ENCODE peak calls at places on chromosomes 2 and 18, in eight cellular contexts. One of them, this sample, is unnamed. For H3K4me1, the result is how much of the 10 kb centered on the place peaks cover.

GRCh38 chr2:180761224-180761623 is 219.2 kb upstream of the UBE2E3 start:
- DNase-seq in right atrium auricular region: no peak
- DNase-seq in left ventricle myocardium inferior: no peak
- DNase-seq in Panc1: no peak
- DNase-seq in H9: no peak
- DNase-seq in HCT116: peak
- DNase-seq in adrenal gland: no peak
- DNase-seq in cardiac muscle cell: peak
- DNase-seq in this sample: no peak

GRCh38 chr18:2968559-2968958 is 44.4 kb downstream of the LPIN2 start:
- DNase-seq in right atrium auricular region: no peak
- DNase-seq in left ventricle myocardium inferior: no peak
- DNase-seq in Panc1: no peak
- DNase-seq in H9: no peak
- DNase-seq in HCT116: no peak
- DNase-seq in adrenal gland: no peak
- DNase-seq in cardiac muscle cell: no peak
- DNase-seq in this sample: no peak

GRCh38 chr2:191885103-191885502 is 38.2 kb upstream of the CAVIN2 start:
- DNase-seq in right atrium auricular region: no peak
- DNase-seq in left ventricle myocardium inferior: no peak
- DNase-seq in Panc1: no peak
- DNase-seq in H9: no peak
- DNase-seq in HCT116: no peak
- DNase-seq in adrenal gland: no peak
- DNase-seq in cardiac muscle cell: no peak
- DNase-seq in this sample: no peak

GRCh38 chr2:219886615-219887014 is 259.2 kb downstream of the SLC4A3 start:
- DNase-seq in right atrium auricular region: no peak
- DNase-seq in left ventricle myocardium inferior: no peak
- DNase-seq in Panc1: no peak
- DNase-seq in H9: peak
- DNase-seq in HCT116: no peak
- DNase-seq in adrenal gland: no peak
- DNase-seq in cardiac muscle cell: peak
- DNase-seq in this sample: no peak

GRCh38 chr2:168212866-168213265 is 34.5 kb downstream of the STK39 start:
- DNase-seq in right atrium auricular region: no peak
- DNase-seq in left ventricle myocardium inferior: no peak
- DNase-seq in Panc1: no peak
- DNase-seq in H9: no peak
- DNase-seq in HCT116: no peak
- DNase-seq in adrenal gland: no peak
- DNase-seq in cardiac muscle cell: no peak
- DNase-seq in this sample: no peak

GRCh38 chr2:20091305-20091991 is 40.0 kb upstream of the LAPTM4A start:
- DNase-seq in right atrium auricular region: peak
- DNase-seq in left ventricle myocardium inferior: peak
- DNase-seq in Panc1: no peak
- DNase-seq in H9: no peak
- DNase-seq in HCT116: no peak
- DNase-seq in adrenal gland: no peak
- DNase-seq in cardiac muscle cell: peak
- DNase-seq in this sample: no peak

GRCh38 chr18:12409466-12409865 is 1.7 kb downstream of the PRELID3A start:
- DNase-seq in right atrium auricular region: no peak
- DNase-seq in left ventricle myocardium inferior: no peak
- DNase-seq in Panc1: no peak
- DNase-seq in H9: no peak
- DNase-seq in HCT116: no peak
- DNase-seq in adrenal gland: no peak
- DNase-seq in cardiac muscle cell: no peak
- DNase-seq in this sample: no peak

GRCh38 chr2:152369176-152369860 is 34.3 kb downstream of the FMNL2 start:
- DNase-seq in right atrium auricular region: no peak
- DNase-seq in left ventricle myocardium inferior: no peak
- DNase-seq in Panc1: no peak
- DNase-seq in H9: no peak
- DNase-seq in HCT116: no peak
- DNase-seq in adrenal gland: no peak
- DNase-seq in cardiac muscle cell: peak
- DNase-seq in this sample: no peak

GRCh38 chr2:65666156-65666725 is 233.8 kb upstream of the SPRED2 start:
- DNase-seq in right atrium auricular region: no peak
- DNase-seq in left ventricle myocardium inferior: no peak
- DNase-seq in Panc1: no peak
- DNase-seq in H9: no peak
- DNase-seq in HCT116: no peak
- DNase-seq in adrenal gland: no peak
- DNase-seq in cardiac muscle cell: peak
- DNase-seq in this sample: no peak

GRCh38 chr2:177733322-177733855 is 339.2 kb downstream of the PDE11A start:
- DNase-seq in right atrium auricular region: no peak
- DNase-seq in left ventricle myocardium inferior: no peak
- DNase-seq in Panc1: no peak
- DNase-seq in H9: no peak
- DNase-seq in HCT116: no peak
- DNase-seq in adrenal gland: no peak
- DNase-seq in cardiac muscle cell: no peak
- DNase-seq in this sample: no peak

GRCh38 chr2:71581015-71581414 is 127.7 kb downstream of the DYSF start:
- DNase-seq in right atrium auricular region: peak
- DNase-seq in left ventricle myocardium inferior: peak
- DNase-seq in Panc1: no peak
- DNase-seq in H9: no peak
- DNase-seq in HCT116: no peak
- DNase-seq in adrenal gland: no peak
- DNase-seq in cardiac muscle cell: peak
- DNase-seq in this sample: no peak

GRCh38 chr2:131673400-131674173 is 145.9 kb downstream of the CCDC74A start:
- DNase-seq in right atrium auricular region: peak
- DNase-seq in left ventricle myocardium inferior: peak
- DNase-seq in Panc1: no peak
- DNase-seq in H9: peak
- DNase-seq in HCT116: peak
- DNase-seq in adrenal gland: peak
- DNase-seq in cardiac muscle cell: peak
- DNase-seq in this sample: peak

GRCh38 chr18:78783564-78783960 is 196.1 kb upstream of the SALL3 start:
- DNase-seq in right atrium auricular region: no peak
- DNase-seq in left ventricle myocardium inferior: no peak
- DNase-seq in Panc1: no peak
- DNase-seq in H9: no peak
- DNase-seq in HCT116: no peak
- DNase-seq in adrenal gland: no peak
- DNase-seq in cardiac muscle cell: no peak
- DNase-seq in this sample: no peak

GRCh38 chr2:174777334-174777733 is 13.1 kb upstream of the CHRNA1 start:
- DNase-seq in right atrium auricular region: no peak
- DNase-seq in left ventricle myocardium inferior: no peak
- DNase-seq in Panc1: no peak
- DNase-seq in H9: no peak
- DNase-seq in HCT116: no peak
- DNase-seq in adrenal gland: no peak
- DNase-seq in cardiac muscle cell: no peak
- DNase-seq in this sample: no peak

GRCh38 chr2:207285451-207285771 is 119.7 kb upstream of the KLF7 start:
- DNase-seq in right atrium auricular region: no peak
- DNase-seq in left ventricle myocardium inferior: no peak
- DNase-seq in Panc1: no peak
- DNase-seq in H9: no peak
- DNase-seq in HCT116: no peak
- DNase-seq in adrenal gland: no peak
- DNase-seq in cardiac muscle cell: no peak
- DNase-seq in this sample: no peak

GRCh38 chr2:207283356-207283755 is 117.6 kb upstream of the KLF7 start:
- DNase-seq in right atrium auricular region: peak
- DNase-seq in left ventricle myocardium inferior: peak
- DNase-seq in Panc1: no peak
- DNase-seq in H9: no peak
- DNase-seq in HCT116: no peak
- DNase-seq in adrenal gland: peak
- DNase-seq in cardiac muscle cell: peak
- DNase-seq in this sample: no peak

GRCh38 chr2:207286106-207286505 is 120.4 kb upstream of the KLF7 start:
- DNase-seq in right atrium auricular region: no peak
- DNase-seq in left ventricle myocardium inferior: no peak
- DNase-seq in Panc1: no peak
- DNase-seq in H9: no peak
- DNase-seq in HCT116: no peak
- DNase-seq in adrenal gland: no peak
- DNase-seq in cardiac muscle cell: no peak
- DNase-seq in this sample: no peak

GRCh38 chr2:207282916-207283315 is 117.2 kb upstream of the KLF7 start:
- DNase-seq in right atrium auricular region: no peak
- DNase-seq in left ventricle myocardium inferior: no peak
- DNase-seq in Panc1: no peak
- DNase-seq in H9: no peak
- DNase-seq in HCT116: no peak
- DNase-seq in adrenal gland: no peak
- DNase-seq in cardiac muscle cell: peak
- DNase-seq in this sample: no peak

DNA sequence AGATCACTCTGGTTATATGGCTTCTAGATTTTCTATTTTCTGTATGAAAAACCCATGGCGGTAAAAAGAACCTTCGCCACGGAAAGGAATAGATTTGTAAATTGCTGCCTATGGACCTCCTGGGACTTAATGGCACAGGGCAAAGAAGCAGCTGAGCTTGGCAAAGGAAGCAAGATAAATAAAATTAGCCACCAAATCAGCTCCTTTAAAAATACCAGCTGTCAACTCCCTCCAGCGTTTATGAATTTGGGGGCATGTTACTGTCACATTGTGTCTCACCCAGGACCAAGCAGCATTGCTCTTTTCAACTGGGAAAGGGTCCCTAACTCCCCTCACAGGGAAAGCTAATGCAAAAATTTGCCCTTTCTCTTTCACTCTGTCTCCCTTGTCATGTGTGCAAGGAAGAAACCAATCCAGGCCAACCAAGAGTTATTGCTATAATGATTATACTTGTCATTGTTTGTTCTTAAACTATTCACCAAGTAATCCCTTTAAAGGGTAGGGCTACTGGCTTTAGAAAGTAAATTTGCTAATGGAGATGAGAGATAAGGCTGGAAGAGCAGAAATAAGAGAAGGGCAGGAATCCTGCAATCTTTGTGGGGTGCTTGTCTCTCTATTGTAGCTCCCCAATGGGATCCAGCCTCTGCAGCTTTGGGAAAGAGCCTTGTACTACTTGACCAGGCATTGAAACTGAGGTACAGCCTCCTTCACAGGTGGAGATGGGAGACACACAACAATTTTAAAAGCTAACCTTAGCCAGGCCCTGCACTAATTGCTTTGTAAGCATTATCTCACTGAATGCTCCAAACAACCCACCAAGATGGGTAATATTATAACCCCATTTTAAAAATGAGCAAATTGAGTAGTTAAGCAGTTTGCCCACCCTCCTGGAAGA is 119.1 kb upstream of the KLF7 start:
- DNase-seq in right atrium auricular region: no peak
- DNase-seq in left ventricle myocardium inferior: no peak
- DNase-seq in Panc1: no peak
- DNase-seq in H9: no peak
- DNase-seq in HCT116: no peak
- DNase-seq in adrenal gland: no peak
- DNase-seq in cardiac muscle cell: no peak
- DNase-seq in this sample: no peak
- H3K4me1 ChIP-seq in right atrium auricular region: under half
- H3K4me1 ChIP-seq in left ventricle myocardium inferior: under half
- H3K4me1 ChIP-seq in Panc1: under half
- H3K4me1 ChIP-seq in H9: under half
- H3K4me1 ChIP-seq in HCT116: under half
- H3K4me1 ChIP-seq in adrenal gland: under half
- H3K4me1 ChIP-seq in cardiac muscle cell: under half
- H3K4me1 ChIP-seq in this sample: under half

GRCh38 chr2:101119431-101119830 is 31.8 kb downstream of the TBC1D8 start:
- DNase-seq in right atrium auricular region: peak
- DNase-seq in left ventricle myocardium inferior: peak
- DNase-seq in Panc1: no peak
- DNase-seq in H9: no peak
- DNase-seq in HCT116: no peak
- DNase-seq in adrenal gland: peak
- DNase-seq in cardiac muscle cell: no peak
- DNase-seq in this sample: no peak
- H3K4me1 ChIP-seq in right atrium auricular region: half or more
- H3K4me1 ChIP-seq in left ventricle myocardium inferior: half or more
- H3K4me1 ChIP-seq in Panc1: half or more
- H3K4me1 ChIP-seq in H9: under half
- H3K4me1 ChIP-seq in HCT116: half or more
- H3K4me1 ChIP-seq in adrenal gland: under half
- H3K4me1 ChIP-seq in cardiac muscle cell: under half
- H3K4me1 ChIP-seq in this sample: under half

GRCh38 chr2:159712929-159713575 is 746 bp downstream of the MARCHF7 start:
- DNase-seq in right atrium auricular region: no peak
- DNase-seq in left ventricle myocardium inferior: no peak
- DNase-seq in Panc1: no peak
- DNase-seq in H9: no peak
- DNase-seq in HCT116: no peak
- DNase-seq in adrenal gland: no peak
- DNase-seq in cardiac muscle cell: no peak
- DNase-seq in this sample: peak
- H3K4me1 ChIP-seq in right atrium auricular region: half or more
- H3K4me1 ChIP-seq in left ventricle myocardium inferior: half or more
- H3K4me1 ChIP-seq in Panc1: under half
- H3K4me1 ChIP-seq in H9: under half
- H3K4me1 ChIP-seq in HCT116: under half
- H3K4me1 ChIP-seq in adrenal gland: half or more
- H3K4me1 ChIP-seq in cardiac muscle cell: under half
- H3K4me1 ChIP-seq in this sample: half or more

DNA sequence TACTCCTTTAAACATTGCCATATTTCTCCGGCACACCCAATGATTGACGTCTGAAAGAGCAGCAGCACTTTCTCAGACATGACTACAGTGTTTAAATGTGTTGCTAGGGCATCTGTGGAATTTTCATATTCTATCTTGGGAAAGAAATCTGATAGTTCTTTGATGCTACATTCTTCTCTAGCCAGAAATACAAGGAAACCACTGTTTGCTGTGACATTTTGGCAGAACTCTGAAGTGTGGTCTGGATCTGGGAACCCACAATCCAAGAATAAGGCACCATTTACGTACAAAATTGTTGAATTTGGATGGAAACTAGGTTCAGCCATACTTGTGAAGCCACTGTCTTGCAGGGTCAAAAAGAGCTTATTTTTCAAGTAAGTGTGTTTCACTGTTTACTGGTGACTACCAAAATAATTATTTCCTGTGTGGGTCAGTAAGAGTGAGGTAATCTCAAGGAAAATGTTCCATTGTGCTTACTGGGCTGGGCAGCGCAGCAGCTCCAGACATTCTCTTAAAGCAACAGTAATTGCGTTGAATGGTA is 21.3 kb upstream of the CD28 start:
- DNase-seq in right atrium auricular region: no peak
- DNase-seq in left ventricle myocardium inferior: no peak
- DNase-seq in Panc1: no peak
- DNase-seq in H9: no peak
- DNase-seq in HCT116: no peak
- DNase-seq in adrenal gland: no peak
- DNase-seq in cardiac muscle cell: peak
- DNase-seq in this sample: no peak
- H3K4me1 ChIP-seq in right atrium auricular region: half or more
- H3K4me1 ChIP-seq in left ventricle myocardium inferior: half or more
- H3K4me1 ChIP-seq in Panc1: under half
- H3K4me1 ChIP-seq in H9: under half
- H3K4me1 ChIP-seq in HCT116: under half
- H3K4me1 ChIP-seq in adrenal gland: half or more
- H3K4me1 ChIP-seq in cardiac muscle cell: under half
- H3K4me1 ChIP-seq in this sample: under half